ENCODE peak calls at places on chromosomes 12 and 14, in five cellular contexts. One of them, this sample, is unnamed.

GRCh38 chr12:32435921-32436710 is 36.8 kb downstream of the FGD4 start:
- DNase-seq in GM12878: no peak
- DNase-seq in HepG2: no peak
- DNase-seq in K562: no peak
- DNase-seq in H1: no peak
- DNase-seq in this sample: no peak

GRCh38 chr12:26271024-26271423 is 75.7 kb downstream of the SSPN start:
- DNase-seq in GM12878: no peak
- DNase-seq in HepG2: no peak
- DNase-seq in K562: no peak
- DNase-seq in H1: no peak
- DNase-seq in this sample: no peak

GRCh38 chr12:49562831-49563230 is 5.1 kb downstream of the MCRS1 start:
- DNase-seq in GM12878: no peak
- DNase-seq in HepG2: no peak
- DNase-seq in K562: no peak
- DNase-seq in H1: no peak
- DNase-seq in this sample: no peak

GRCh38 chr14:88986146-88986841 is 161.8 kb downstream of the TTC8 start:
- DNase-seq in GM12878: no peak
- DNase-seq in HepG2: no peak
- DNase-seq in K562: no peak
- DNase-seq in H1: no peak
- DNase-seq in this sample: peak

GRCh38 chr12:16949351-16949750 is 343.4 kb upstream of the LMO3 start:
- DNase-seq in GM12878: no peak
- DNase-seq in HepG2: no peak
- DNase-seq in K562: no peak
- DNase-seq in H1: no peak
- DNase-seq in this sample: no peak

GRCh38 chr12:122942609-122943008 is 23.7 kb downstream of the ABCB9 start:
- DNase-seq in GM12878: no peak
- DNase-seq in HepG2: peak
- DNase-seq in K562: no peak
- DNase-seq in H1: no peak
- DNase-seq in this sample: no peak

GRCh38 chr14:94500264-94500663 is 9.0 kb downstream of the SERPINA12 start:
- DNase-seq in GM12878: no peak
- DNase-seq in HepG2: no peak
- DNase-seq in K562: no peak
- DNase-seq in H1: no peak
- DNase-seq in this sample: no peak

GRCh38 chr12:48132826-48133225 is 13.7 kb downstream of the PFKM start:
- DNase-seq in GM12878: no peak
- DNase-seq in HepG2: no peak
- DNase-seq in K562: no peak
- DNase-seq in H1: no peak
- DNase-seq in this sample: no peak

GRCh38 chr14:22982477-22983245 is at the start of gene AJUBA:
- DNase-seq in GM12878: no peak
- DNase-seq in HepG2: peak
- DNase-seq in K562: peak
- DNase-seq in H1: no peak
- DNase-seq in this sample: peak

GRCh38 chr12:113461666-113462065 is 10.0 kb downstream of the LHX5 start:
- DNase-seq in GM12878: no peak
- DNase-seq in HepG2: peak
- DNase-seq in K562: peak
- DNase-seq in H1: no peak
- DNase-seq in this sample: peak

GRCh38 chr14:99029150-99029915 is 242.7 kb downstream of the BCL11B start:
- DNase-seq in GM12878: no peak
- DNase-seq in HepG2: no peak
- DNase-seq in K562: no peak
- DNase-seq in H1: no peak
- DNase-seq in this sample: no peak

GRCh38 chr14:105376521-105377440 is 21.6 kb upstream of the TEX22 start:
- DNase-seq in GM12878: no peak
- DNase-seq in HepG2: no peak
- DNase-seq in K562: peak
- DNase-seq in H1: no peak
- DNase-seq in this sample: no peak

GRCh38 chr14:94328196-94328595 is 5.1 kb upstream of the SERPINA6 start:
- DNase-seq in GM12878: no peak
- DNase-seq in HepG2: no peak
- DNase-seq in K562: no peak
- DNase-seq in H1: no peak
- DNase-seq in this sample: no peak

GRCh38 chr12:57244306-57244696 is 6.7 kb downstream of the STAC3 start:
- DNase-seq in GM12878: no peak
- DNase-seq in HepG2: no peak
- DNase-seq in K562: no peak
- DNase-seq in H1: no peak
- DNase-seq in this sample: no peak

GRCh38 chr12:57581802-57582201 is 9.2 kb upstream of the PIP4K2C start:
- DNase-seq in GM12878: no peak
- DNase-seq in HepG2: no peak
- DNase-seq in K562: no peak
- DNase-seq in H1: no peak
- DNase-seq in this sample: no peak

GRCh38 chr14:72701610-72702009 is 192.3 kb downstream of the DPF3 start:
- DNase-seq in GM12878: no peak
- DNase-seq in HepG2: no peak
- DNase-seq in K562: no peak
- DNase-seq in H1: no peak
- DNase-seq in this sample: peak

GRCh38 chr14:38880643-38881567 is 222.1 kb downstream of the SEC23A start:
- DNase-seq in GM12878: no peak
- DNase-seq in HepG2: peak
- DNase-seq in K562: no peak
- DNase-seq in H1: no peak
- DNase-seq in this sample: peak

GRCh38 chr12:97127061-97127460 is 220.0 kb downstream of the NEDD1 start:
- DNase-seq in GM12878: no peak
- DNase-seq in HepG2: no peak
- DNase-seq in K562: no peak
- DNase-seq in H1: no peak
- DNase-seq in this sample: no peak

GRCh38 chr12:70646850-70647249 is 9.6 kb upstream of the PTPRB start:
- DNase-seq in GM12878: no peak
- DNase-seq in HepG2: no peak
- DNase-seq in K562: no peak
- DNase-seq in H1: no peak
- DNase-seq in this sample: no peak

GRCh38 chr12:54680374-54680773 is 32.2 kb upstream of the DCD start:
- DNase-seq in GM12878: no peak
- DNase-seq in HepG2: peak
- DNase-seq in K562: peak
- DNase-seq in H1: peak
- DNase-seq in this sample: peak

GRCh38 chr12:132904718-132905328 is 17.4 kb upstream of the CHFR start:
- DNase-seq in GM12878: no peak
- DNase-seq in HepG2: no peak
- DNase-seq in K562: peak
- DNase-seq in H1: peak
- DNase-seq in this sample: peak

GRCh38 chr12:128752386-128752785 is 71.4 kb downstream of the SLC15A4 start:
- DNase-seq in GM12878: no peak
- DNase-seq in HepG2: no peak
- DNase-seq in K562: no peak
- DNase-seq in H1: no peak
- DNase-seq in this sample: no peak

GRCh38 chr14:104140213-104140462 is 1.8 kb downstream of the KIF26A start:
- DNase-seq in GM12878: no peak
- DNase-seq in HepG2: no peak
- DNase-seq in K562: no peak
- DNase-seq in H1: no peak
- DNase-seq in this sample: peak

GRCh38 chr14:55963295-55963694 is 154.9 kb upstream of the PELI2 start:
- DNase-seq in GM12878: no peak
- DNase-seq in HepG2: no peak
- DNase-seq in K562: no peak
- DNase-seq in H1: no peak
- DNase-seq in this sample: no peak

GRCh38 chr12:70383484-70383883 is 17.4 kb downstream of the KCNMB4 start:
- DNase-seq in GM12878: no peak
- DNase-seq in HepG2: no peak
- DNase-seq in K562: no peak
- DNase-seq in H1: no peak
- DNase-seq in this sample: no peak

GRCh38 chr14:92950773-92951172 is 27.8 kb downstream of the CHGA start:
- DNase-seq in GM12878: no peak
- DNase-seq in HepG2: no peak
- DNase-seq in K562: no peak
- DNase-seq in H1: no peak
- DNase-seq in this sample: no peak

GRCh38 chr14:75375983-75376382 is 51.8 kb upstream of the JDP2 start:
- DNase-seq in GM12878: no peak
- DNase-seq in HepG2: no peak
- DNase-seq in K562: no peak
- DNase-seq in H1: no peak
- DNase-seq in this sample: no peak

GRCh38 chr14:35533357-35534129 is 421 bp upstream of the INSM2 start:
- DNase-seq in GM12878: no peak
- DNase-seq in HepG2: peak
- DNase-seq in K562: peak
- DNase-seq in H1: no peak
- DNase-seq in this sample: peak

DNA sequence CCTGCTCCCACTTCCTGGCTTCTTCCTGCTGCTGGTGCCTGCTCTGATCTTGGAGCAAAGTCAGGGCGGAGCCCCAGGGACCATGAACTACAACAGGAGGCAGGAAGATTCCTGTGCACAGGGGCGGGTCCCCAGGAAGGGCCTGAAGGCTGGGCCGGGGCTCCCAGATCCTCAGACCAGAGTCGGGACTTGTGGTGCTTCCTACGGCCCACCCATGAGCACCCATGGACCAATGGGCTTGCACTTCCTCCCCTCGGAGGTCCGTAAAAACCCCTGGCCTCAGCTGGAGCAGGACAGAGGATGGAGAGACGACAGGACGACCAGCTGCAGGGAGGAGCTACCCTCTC is 1287.1 kb downstream of the TMEM121 start:
- DNase-seq in GM12878: no peak
- DNase-seq in HepG2: no peak
- DNase-seq in K562: no peak
- DNase-seq in H1: no peak
- DNase-seq in this sample: no peak
- TF ChIP-seq GABPA in GM12878: no peak
- TF ChIP-seq GABPA in HepG2: no peak
- TF ChIP-seq GABPA in K562: no peak
- TF ChIP-seq GABPA in H1: no peak
- TF ChIP-seq GABPA in this sample: no peak

GRCh38 chr14:101122114-101122854 is 218.8 kb upstream of the RTL1 start:
- DNase-seq in GM12878: no peak
- DNase-seq in HepG2: no peak
- DNase-seq in K562: no peak
- DNase-seq in H1: no peak
- DNase-seq in this sample: peak

GRCh38 chr14:101121399-101122113 is 218.0 kb upstream of the RTL1 start:
- DNase-seq in GM12878: no peak
- DNase-seq in HepG2: no peak
- DNase-seq in K562: no peak
- DNase-seq in H1: no peak
- DNase-seq in this sample: peak

GRCh38 chr14:101118746-101119610 is 215.5 kb upstream of the RTL1 start:
- DNase-seq in GM12878: no peak
- DNase-seq in HepG2: no peak
- DNase-seq in K562: no peak
- DNase-seq in H1: no peak
- DNase-seq in this sample: peak

GRCh38 chr14:101119830-101120571 is 216.5 kb upstream of the RTL1 start:
- DNase-seq in GM12878: no peak
- DNase-seq in HepG2: no peak
- DNase-seq in K562: no peak
- DNase-seq in H1: no peak
- DNase-seq in this sample: peak

DNA sequence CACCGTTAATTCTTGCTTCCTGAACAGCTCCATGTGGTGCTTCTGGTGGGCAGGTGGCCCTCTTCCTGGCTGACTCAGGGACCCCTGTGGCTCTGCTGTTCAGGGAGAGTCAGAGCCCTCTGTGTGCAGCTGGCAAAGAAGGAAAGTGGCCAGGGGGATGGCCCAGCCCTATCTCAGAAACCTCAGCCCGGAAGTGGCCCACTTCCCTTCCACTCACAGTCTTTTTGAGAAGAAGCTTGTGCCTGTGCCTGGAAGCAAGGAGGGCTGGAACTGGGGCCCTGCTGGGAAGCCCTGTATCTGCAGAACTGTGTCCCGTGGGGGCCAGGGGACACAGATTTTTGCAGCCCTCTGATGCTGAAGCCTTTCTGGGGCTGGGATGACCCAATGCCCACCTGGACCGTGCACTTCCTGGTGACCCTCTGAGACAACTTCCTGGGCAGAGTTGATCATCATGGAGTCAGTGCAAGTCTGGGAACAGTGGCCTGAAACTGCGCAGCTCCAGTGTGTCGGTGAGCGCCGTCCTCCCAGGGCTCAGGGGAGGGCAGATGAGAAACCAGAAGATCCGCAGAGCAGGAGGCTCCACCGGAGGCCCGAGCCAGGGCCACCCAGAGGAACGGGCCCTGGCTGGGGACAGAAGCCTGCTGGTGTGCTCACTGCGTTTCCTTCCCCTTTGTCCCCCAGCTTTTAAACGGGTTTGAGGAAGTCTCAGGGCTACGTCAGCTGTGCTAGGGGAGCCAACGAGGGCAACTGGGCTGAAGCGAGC is 217.3 kb upstream of the RTL1 start:
- DNase-seq in GM12878: no peak
- DNase-seq in HepG2: no peak
- DNase-seq in K562: no peak
- DNase-seq in H1: no peak
- DNase-seq in this sample: peak
- TF ChIP-seq SIN3A in GM12878: no peak
- TF ChIP-seq SIN3A in HepG2: no peak
- TF ChIP-seq SIN3A in K562: no peak
- TF ChIP-seq SIN3A in H1: no peak
- TF ChIP-seq SIN3A in this sample: no peak

GRCh38 chr12:45634273-45634917 is 95.1 kb upstream of the ARID2 start:
- DNase-seq in GM12878: no peak
- DNase-seq in HepG2: no peak
- DNase-seq in K562: no peak
- DNase-seq in H1: no peak
- DNase-seq in this sample: no peak

GRCh38 chr12:45638386-45638785 is 91.1 kb upstream of the ARID2 start:
- DNase-seq in GM12878: no peak
- DNase-seq in HepG2: no peak
- DNase-seq in K562: no peak
- DNase-seq in H1: no peak
- DNase-seq in this sample: no peak

GRCh38 chr12:45633733-45634132 is 95.8 kb upstream of the ARID2 start:
- DNase-seq in GM12878: no peak
- DNase-seq in HepG2: no peak
- DNase-seq in K562: no peak
- DNase-seq in H1: no peak
- DNase-seq in this sample: no peak

GRCh38 chr12:45637706-45638105 is 91.8 kb upstream of the ARID2 start:
- DNase-seq in GM12878: no peak
- DNase-seq in HepG2: no peak
- DNase-seq in K562: no peak
- DNase-seq in H1: no peak
- DNase-seq in this sample: no peak
- TF ChIP-seq GABPA in GM12878: no peak
- TF ChIP-seq GABPA in HepG2: no peak
- TF ChIP-seq GABPA in K562: no peak
- TF ChIP-seq GABPA in H1: no peak
- TF ChIP-seq GABPA in this sample: no peak

GRCh38 chr14:100086361-100086760 is 21.1 kb downstream of the EVL start:
- DNase-seq in GM12878: no peak
- DNase-seq in HepG2: no peak
- DNase-seq in K562: no peak
- DNase-seq in H1: no peak
- DNase-seq in this sample: no peak
- TF ChIP-seq SIN3A in GM12878: no peak
- TF ChIP-seq SIN3A in HepG2: no peak
- TF ChIP-seq SIN3A in K562: no peak
- TF ChIP-seq SIN3A in H1: no peak
- TF ChIP-seq SIN3A in this sample: no peak

This sample was measured in SK-N-SH.